ENCODE peak calls at places on chromosome 17, in five cellular contexts. One of them, this sample, is unnamed.

GRCh38 chr17:70969540-70970034 is 800.3 kb downstream of the KCNJ2 start:
- DNase-seq in AG10803: no peak
- DNase-seq in PC-9: no peak
- DNase-seq in fibroblast of pulmonary artery: no peak
- DNase-seq in right lobe of liver: no peak
- DNase-seq in this sample: no peak

GRCh38 chr17:60305141-60305540 is 86.8 kb downstream of the USP32 start:
- DNase-seq in AG10803: no peak
- DNase-seq in PC-9: no peak
- DNase-seq in fibroblast of pulmonary artery: no peak
- DNase-seq in right lobe of liver: no peak
- DNase-seq in this sample: peak

GRCh38 chr17:42803074-42803883 is 4.6 kb downstream of the CNTD1 start:
- DNase-seq in AG10803: no peak
- DNase-seq in PC-9: no peak
- DNase-seq in fibroblast of pulmonary artery: no peak
- DNase-seq in right lobe of liver: no peak
- DNase-seq in this sample: no peak

GRCh38 chr17:41029633-41030245 is at the start of gene KRTAP1-4:
- DNase-seq in AG10803: no peak
- DNase-seq in PC-9: no peak
- DNase-seq in fibroblast of pulmonary artery: no peak
- DNase-seq in right lobe of liver: no peak
- DNase-seq in this sample: no peak

GRCh38 chr17:28597606-28598383 is 1.0 kb downstream of the SPAG5 start:
- DNase-seq in AG10803: no peak
- DNase-seq in PC-9: no peak
- DNase-seq in fibroblast of pulmonary artery: no peak
- DNase-seq in right lobe of liver: no peak
- DNase-seq in this sample: no peak

GRCh38 chr17:46072998-46073397 is 73.9 kb downstream of the STH start:
- DNase-seq in AG10803: peak
- DNase-seq in PC-9: no peak
- DNase-seq in fibroblast of pulmonary artery: peak
- DNase-seq in right lobe of liver: no peak
- DNase-seq in this sample: no peak

GRCh38 chr17:2179615-2180295 is 123.8 kb downstream of the SMG6 start:
- DNase-seq in AG10803: peak
- DNase-seq in PC-9: no peak
- DNase-seq in fibroblast of pulmonary artery: peak
- DNase-seq in right lobe of liver: peak
- DNase-seq in this sample: peak

GRCh38 chr17:65558683-65559311 is 2.7 kb downstream of the AXIN2 start:
- DNase-seq in AG10803: no peak
- DNase-seq in PC-9: no peak
- DNase-seq in fibroblast of pulmonary artery: no peak
- DNase-seq in right lobe of liver: no peak
- DNase-seq in this sample: no peak

GRCh38 chr17:47915667-47916242 is 19.7 kb downstream of the SP2 start:
- DNase-seq in AG10803: no peak
- DNase-seq in PC-9: no peak
- DNase-seq in fibroblast of pulmonary artery: no peak
- DNase-seq in right lobe of liver: no peak
- DNase-seq in this sample: no peak

GRCh38 chr17:45577571-45578279 is 87.2 kb upstream of the PLEKHM1 start:
- DNase-seq in AG10803: no peak
- DNase-seq in PC-9: no peak
- DNase-seq in fibroblast of pulmonary artery: no peak
- DNase-seq in right lobe of liver: no peak
- DNase-seq in this sample: no peak

GRCh38 chr17:78990349-78991016 is 10.8 kb upstream of the LGALS3BP start:
- DNase-seq in AG10803: no peak
- DNase-seq in PC-9: no peak
- DNase-seq in fibroblast of pulmonary artery: no peak
- DNase-seq in right lobe of liver: peak
- DNase-seq in this sample: peak

GRCh38 chr17:28970879-28971278 is 19.6 kb upstream of the PHF12 start:
- DNase-seq in AG10803: no peak
- DNase-seq in PC-9: no peak
- DNase-seq in fibroblast of pulmonary artery: no peak
- DNase-seq in right lobe of liver: no peak
- DNase-seq in this sample: no peak

GRCh38 chr17:73546770-73547345 is 97.4 kb downstream of the SDK2 start:
- DNase-seq in AG10803: peak
- DNase-seq in PC-9: peak
- DNase-seq in fibroblast of pulmonary artery: no peak
- DNase-seq in right lobe of liver: peak
- DNase-seq in this sample: peak

GRCh38 chr17:29050176-29050575 is 7.2 kb downstream of the PIPOX start:
- DNase-seq in AG10803: no peak
- DNase-seq in PC-9: no peak
- DNase-seq in fibroblast of pulmonary artery: no peak
- DNase-seq in right lobe of liver: no peak
- DNase-seq in this sample: no peak

GRCh38 chr17:11493947-11494346 is 104.3 kb upstream of the DNAH9 start:
- DNase-seq in AG10803: no peak
- DNase-seq in PC-9: no peak
- DNase-seq in fibroblast of pulmonary artery: no peak
- DNase-seq in right lobe of liver: no peak
- DNase-seq in this sample: no peak

GRCh38 chr17:79778504-79779087 is 648 bp downstream of the CBX2 start:
- DNase-seq in AG10803: no peak
- DNase-seq in PC-9: peak
- DNase-seq in fibroblast of pulmonary artery: no peak
- DNase-seq in right lobe of liver: no peak
- DNase-seq in this sample: no peak

GRCh38 chr17:79859676-79860615 is 20.7 kb upstream of the CBX4 start:
- DNase-seq in AG10803: no peak
- DNase-seq in PC-9: no peak
- DNase-seq in fibroblast of pulmonary artery: no peak
- DNase-seq in right lobe of liver: no peak
- DNase-seq in this sample: no peak

GRCh38 chr17:75088465-75088895 is 726 bp downstream of the SLC16A5 start:
- DNase-seq in AG10803: no peak
- DNase-seq in PC-9: no peak
- DNase-seq in fibroblast of pulmonary artery: no peak
- DNase-seq in right lobe of liver: no peak
- DNase-seq in this sample: no peak
- H3K4me3 ChIP-seq in AG10803: peak
- H3K4me3 ChIP-seq in PC-9: peak
- H3K4me3 ChIP-seq in fibroblast of pulmonary artery: peak
- H3K4me3 ChIP-seq in right lobe of liver: peak
- H3K4me3 ChIP-seq in this sample: no peak

DNA sequence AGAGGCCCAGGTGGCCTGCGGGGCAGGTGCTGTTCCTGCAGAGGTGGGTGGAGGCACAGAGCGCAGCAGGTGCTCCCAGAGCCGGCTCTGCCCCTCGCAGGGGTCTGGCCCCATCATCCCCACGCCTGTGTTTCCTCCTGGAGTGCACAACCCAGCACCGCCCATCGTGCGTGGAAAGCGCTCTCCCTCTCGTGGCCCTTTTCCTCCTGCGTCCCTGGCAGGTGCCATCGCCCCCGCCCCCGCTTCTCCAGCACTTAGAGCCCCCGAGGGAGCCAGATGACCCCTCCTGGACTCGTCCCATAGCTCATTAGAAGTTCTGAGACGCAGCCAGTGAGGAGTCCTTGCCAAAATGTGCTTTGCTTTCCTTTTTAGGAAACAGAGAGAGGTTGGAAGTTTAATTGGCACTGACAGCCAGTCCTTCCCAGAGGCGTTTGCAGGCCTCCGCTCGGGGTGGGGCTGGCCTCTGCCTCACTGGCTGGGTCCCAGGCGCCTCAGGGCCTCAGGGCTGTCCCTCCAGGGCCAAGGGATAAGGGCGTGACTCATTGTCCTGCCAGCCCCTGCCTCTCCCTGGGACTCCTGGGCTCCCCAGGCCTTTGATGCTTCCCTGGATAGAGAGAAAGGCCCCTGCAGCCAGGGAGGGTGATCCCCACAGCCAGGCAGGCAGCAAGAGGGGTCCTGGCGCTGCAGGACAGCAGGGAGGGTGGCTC is 32.2 kb upstream of the CHMP6 start:
- DNase-seq in AG10803: peak
- DNase-seq in PC-9: peak
- DNase-seq in fibroblast of pulmonary artery: peak
- DNase-seq in right lobe of liver: peak
- DNase-seq in this sample: peak
- H3K4me3 ChIP-seq in AG10803: no peak
- H3K4me3 ChIP-seq in PC-9: no peak
- H3K4me3 ChIP-seq in fibroblast of pulmonary artery: no peak
- H3K4me3 ChIP-seq in right lobe of liver: no peak
- H3K4me3 ChIP-seq in this sample: no peak

GRCh38 chr17:56744721-56745120 is 89.0 kb downstream of the C17orf67 start:
- DNase-seq in AG10803: peak
- DNase-seq in PC-9: no peak
- DNase-seq in fibroblast of pulmonary artery: no peak
- DNase-seq in right lobe of liver: no peak
- DNase-seq in this sample: no peak
- H3K4me3 ChIP-seq in AG10803: no peak
- H3K4me3 ChIP-seq in PC-9: no peak
- H3K4me3 ChIP-seq in fibroblast of pulmonary artery: no peak
- H3K4me3 ChIP-seq in right lobe of liver: no peak
- H3K4me3 ChIP-seq in this sample: no peak

DNA sequence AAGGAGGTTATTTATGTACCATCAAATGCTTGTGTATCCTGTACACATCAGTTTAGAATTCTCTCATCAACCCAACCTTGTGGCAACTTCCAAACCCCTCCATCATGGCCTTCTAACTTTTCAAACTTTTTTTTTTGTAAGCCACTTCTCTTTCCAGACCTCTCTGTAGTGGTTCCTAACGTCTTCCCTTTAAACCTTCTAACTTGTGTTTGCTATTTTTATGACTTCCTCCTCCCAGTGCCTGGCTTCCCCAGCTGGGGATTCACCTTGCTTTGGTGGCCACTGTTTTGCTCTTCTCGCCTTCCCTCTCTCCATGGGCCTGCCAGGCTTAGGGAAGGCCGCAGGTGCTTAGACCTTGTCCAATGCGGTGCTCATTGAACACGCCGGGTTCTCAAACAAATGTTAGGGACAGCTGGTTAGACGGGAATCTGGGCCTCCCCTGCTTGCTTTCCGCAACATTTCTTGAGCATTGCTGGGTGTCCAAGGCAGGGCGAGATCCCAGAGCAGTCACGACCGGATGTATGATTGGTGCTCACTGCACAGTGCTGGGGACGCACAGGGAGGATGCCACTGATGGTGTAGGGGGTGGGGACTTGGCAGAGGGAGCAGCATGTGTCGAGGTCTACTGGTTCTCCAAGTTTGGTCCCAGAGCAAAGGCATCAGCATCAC is 1.1 kb upstream of the XYLT2 start:
- DNase-seq in AG10803: peak
- DNase-seq in PC-9: no peak
- DNase-seq in fibroblast of pulmonary artery: no peak
- DNase-seq in right lobe of liver: no peak
- DNase-seq in this sample: no peak
- H3K4me3 ChIP-seq in AG10803: no peak
- H3K4me3 ChIP-seq in PC-9: peak
- H3K4me3 ChIP-seq in fibroblast of pulmonary artery: no peak
- H3K4me3 ChIP-seq in right lobe of liver: no peak
- H3K4me3 ChIP-seq in this sample: no peak

GRCh38 chr17:69147460-69147859 is 5.8 kb upstream of the ABCA6 start:
- DNase-seq in AG10803: no peak
- DNase-seq in PC-9: no peak
- DNase-seq in fibroblast of pulmonary artery: no peak
- DNase-seq in right lobe of liver: no peak
- DNase-seq in this sample: no peak

GRCh38 chr17:69144621-69145255 is 3.0 kb upstream of the ABCA6 start:
- DNase-seq in AG10803: no peak
- DNase-seq in PC-9: no peak
- DNase-seq in fibroblast of pulmonary artery: no peak
- DNase-seq in right lobe of liver: no peak
- DNase-seq in this sample: no peak

GRCh38 chr17:69154267-69154666 is 12.6 kb upstream of the ABCA6 start:
- DNase-seq in AG10803: no peak
- DNase-seq in PC-9: no peak
- DNase-seq in fibroblast of pulmonary artery: no peak
- DNase-seq in right lobe of liver: no peak
- DNase-seq in this sample: no peak

DNA sequence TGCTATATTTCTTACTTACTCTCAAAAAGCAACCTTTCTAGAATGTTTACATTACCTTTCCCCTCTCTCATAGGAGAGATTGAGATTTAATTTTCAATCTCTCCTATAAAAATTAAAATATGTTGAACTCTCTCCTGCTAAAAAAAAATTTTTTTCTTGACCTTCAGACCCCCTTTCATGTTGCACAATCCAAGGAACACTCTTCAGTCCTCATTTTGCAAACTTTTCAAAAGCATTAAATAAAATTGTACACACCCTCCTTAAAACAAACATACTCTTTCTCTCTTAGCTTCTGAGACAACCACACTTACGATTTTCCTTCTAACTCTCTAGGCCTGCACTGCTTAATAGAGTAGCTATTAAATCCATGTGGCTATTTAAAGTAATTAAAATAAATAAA is 8.6 kb upstream of the ABCA6 start:
- DNase-seq in AG10803: no peak
- DNase-seq in PC-9: no peak
- DNase-seq in fibroblast of pulmonary artery: no peak
- DNase-seq in right lobe of liver: no peak
- DNase-seq in this sample: no peak
- H3K4me3 ChIP-seq in AG10803: no peak
- H3K4me3 ChIP-seq in PC-9: no peak
- H3K4me3 ChIP-seq in fibroblast of pulmonary artery: no peak
- H3K4me3 ChIP-seq in right lobe of liver: no peak
- H3K4me3 ChIP-seq in this sample: no peak

DNA sequence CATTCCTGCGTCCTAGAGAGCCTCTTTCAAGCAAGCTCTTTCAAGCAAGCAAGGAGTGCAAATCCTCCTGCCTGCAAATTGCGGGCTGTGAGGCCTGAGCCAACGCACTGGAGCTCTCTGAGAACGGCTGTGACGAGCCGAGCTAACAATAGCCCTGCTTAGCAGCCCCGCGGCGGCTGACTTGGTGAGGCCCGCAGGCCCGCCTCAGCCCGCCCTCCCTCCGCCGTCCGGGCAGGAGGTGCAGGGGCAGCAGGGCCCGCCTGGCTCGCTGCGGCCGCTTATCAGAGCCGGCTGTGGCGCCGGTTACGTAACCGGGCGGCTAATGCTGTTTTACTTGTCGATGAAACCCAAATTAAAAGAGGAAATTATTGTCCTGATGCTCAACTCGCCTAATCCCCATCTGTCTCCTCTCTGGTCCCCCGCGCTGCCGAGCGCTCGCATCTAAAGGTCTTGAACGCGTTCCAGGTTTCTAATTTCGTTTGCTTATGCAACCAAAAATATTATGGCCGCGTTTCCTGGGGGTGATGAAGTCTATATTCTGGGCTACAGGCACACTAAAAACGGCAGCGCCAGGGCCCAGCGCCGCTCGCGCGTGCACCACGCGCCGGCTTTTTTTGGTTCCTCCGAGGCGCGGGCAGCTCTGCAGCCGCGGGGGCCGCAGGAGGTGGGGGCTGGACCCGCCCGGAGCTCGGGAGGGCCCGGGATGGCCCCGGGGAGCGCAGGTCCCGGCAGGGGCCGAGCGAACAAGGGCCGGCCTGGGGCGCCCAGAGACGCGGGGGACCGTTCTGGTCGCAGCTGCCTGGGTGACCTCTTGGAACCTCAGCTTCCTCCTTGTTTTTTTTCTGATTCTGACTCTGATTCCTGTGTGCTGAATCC is 65.1 kb upstream of the TOB1 start:
- DNase-seq in AG10803: peak
- DNase-seq in PC-9: peak
- DNase-seq in fibroblast of pulmonary artery: peak
- DNase-seq in right lobe of liver: peak
- DNase-seq in this sample: peak
- H3K4me3 ChIP-seq in AG10803: peak
- H3K4me3 ChIP-seq in PC-9: peak
- H3K4me3 ChIP-seq in fibroblast of pulmonary artery: peak
- H3K4me3 ChIP-seq in right lobe of liver: peak
- H3K4me3 ChIP-seq in this sample: peak